ENCODE peak calls at places on chromosomes 6 and 20, in seven cellular contexts. P is neural progenitor cell, E is GM23248, R is GM23338, T is SK-N-SH, O is HCT116, S is MM.1S. Z is an unnamed sample.

GRCh38 chr20:53943522-53944291 is 126.7 kb downstream of the BCAS1 start:
- DNase-seq in P (no peak), E (peak), R (peak), T (peak), O (no peak), S (no peak), Z (no peak)

GRCh38 chr6:158769696-158770446 is 49.3 kb downstream of the EZR start:
- DNase-seq in P (no peak), E (no peak), R (no peak), T (no peak), O (no peak), S (no peak), Z (no peak)

GRCh38 chr20:62178316-62179161 is 4.3 kb upstream of the MTG2 start:
- DNase-seq in P (no peak), E (no peak), R (no peak), T (no peak), O (no peak), S (no peak), Z (no peak)

GRCh38 chr6:25061289-25061945 is 125.7 kb upstream of the RIPOR2 start:
- DNase-seq in P (peak), E (peak), R (peak), T (no peak), O (no peak), S (no peak), Z (no peak)

GRCh38 chr6:14874975-14875677 is 370.7 kb upstream of the JARID2 start:
- DNase-seq in P (no peak), E (no peak), R (no peak), T (no peak), O (no peak), S (no peak), Z (no peak)

GRCh38 chr6:156185113-156185512 is 592.1 kb upstream of the ARID1B start:
- DNase-seq in P (no peak), E (no peak), R (no peak), T (no peak), O (no peak), S (no peak), Z (no peak)

GRCh38 chr6:6751615-6752014 is 163.1 kb downstream of the LY86 start:
- DNase-seq in P (no peak), E (peak), R (no peak), T (no peak), O (peak), S (no peak), Z (peak)

GRCh38 chr20:14055127-14055742 is 59.9 kb downstream of the MACROD2 start:
- DNase-seq in P (peak), E (peak), R (peak), T (peak), O (peak), S (peak), Z (peak)

GRCh38 chr6:149031545-149032317 is 284.9 kb downstream of the UST start:
- DNase-seq in P (no peak), E (peak), R (no peak), T (peak), O (peak), S (no peak), Z (no peak)

GRCh38 chr20:3887870-3888614 is 1.1 kb upstream of the PANK2 start:
- DNase-seq in P (peak), E (peak), R (peak), T (no peak), O (peak), S (no peak), Z (no peak)

GRCh38 chr20:23037017-23037481 is 1.9 kb downstream of the SSTR4 start:
- DNase-seq in P (no peak), E (no peak), R (no peak), T (no peak), O (no peak), S (no peak), Z (no peak)

GRCh38 chr6:162014069-162014811 is 713.3 kb downstream of the PRKN start:
- DNase-seq in P (no peak), E (no peak), R (no peak), T (peak), O (no peak), S (no peak), Z (no peak)

GRCh38 chr6:3119040-3119723 is 671 bp downstream of the BPHL start:
- DNase-seq in P (no peak), E (peak), R (no peak), T (no peak), O (no peak), S (peak), Z (peak)

GRCh38 chr20:19909696-19910095 is 107.5 kb upstream of the NAA20 start:
- DNase-seq in P (no peak), E (peak), R (no peak), T (no peak), O (no peak), S (no peak), Z (no peak)

GRCh38 chr20:7275628-7276237 is 508.2 kb downstream of the BMP2 start:
- DNase-seq in P (no peak), E (no peak), R (no peak), T (no peak), O (no peak), S (no peak), Z (no peak)

GRCh38 chr20:38134427-38135281 is 30.4 kb downstream of the TGM2 start:
- DNase-seq in P (no peak), E (peak), R (peak), T (peak), O (no peak), S (no peak), Z (no peak)

GRCh38 chr6:166360243-166361079 is 18.1 kb upstream of the SFT2D1 start:
- DNase-seq in P (no peak), E (peak), R (no peak), T (no peak), O (no peak), S (no peak), Z (no peak)

GRCh38 chr6:102115911-102116310 is 722.4 kb downstream of the GRIK2 start:
- DNase-seq in P (no peak), E (no peak), R (no peak), T (no peak), O (no peak), S (no peak), Z (no peak)

GRCh38 chr6:5151955-5152401 is 66.8 kb downstream of the PPP1R3G start:
- DNase-seq in P (no peak), E (peak), R (no peak), T (no peak), O (no peak), S (no peak), Z (no peak)

GRCh38 chr6:35038076-35038475 is 103.1 kb downstream of the TCP11 start:
- DNase-seq in P (no peak), E (peak), R (peak), T (no peak), O (no peak), S (no peak), Z (no peak)

GRCh38 chr6:109336221-109336955 is 45.9 kb downstream of the CD164 start:
- DNase-seq in P (no peak), E (peak), R (no peak), T (no peak), O (peak), S (no peak), Z (no peak)

GRCh38 chr6:34792605-34793500 is 970 bp downstream of the BLTP3A start:
- DNase-seq in P (peak), E (peak), R (peak), T (peak), O (no peak), S (peak), Z (peak)

GRCh38 chr6:7479801-7480266 is 61.6 kb upstream of the DSP start:
- DNase-seq in P (no peak), E (peak), R (no peak), T (no peak), O (peak), S (no peak), Z (peak)

GRCh38 chr6:111764238-111765182 is 108.7 kb downstream of the FYN start:
- DNase-seq in P (peak), E (no peak), R (peak), T (no peak), O (no peak), S (no peak), Z (no peak)

GRCh38 chr6:109788687-109789086 is 97.6 kb downstream of the FIG4 start:
- DNase-seq in P (no peak), E (peak), R (no peak), T (no peak), O (no peak), S (no peak), Z (no peak)

GRCh38 chr20:63343460-63344150 is 17.5 kb downstream of the CHRNA4 start:
- DNase-seq in P (no peak), E (no peak), R (no peak), T (no peak), O (no peak), S (no peak), Z (no peak)

GRCh38 chr6:169406034-169406433 is 152.4 kb upstream of the THBS2 start:
- DNase-seq in P (no peak), E (no peak), R (no peak), T (no peak), O (no peak), S (no peak), Z (no peak)

GRCh38 chr20:40933758-40934157 is 94.9 kb upstream of the TOP1 start:
- DNase-seq in P (no peak), E (no peak), R (no peak), T (no peak), O (no peak), S (no peak), Z (no peak)

GRCh38 chr6:148780918-148781436 is 34.1 kb downstream of the UST start:
- DNase-seq in P (no peak), E (no peak), R (no peak), T (no peak), O (no peak), S (no peak), Z (no peak)

GRCh38 chr6:167098825-167099225 is 24.1 kb upstream of the CCR6 start:
- DNase-seq in P (no peak), E (no peak), R (no peak), T (no peak), O (no peak), S (no peak), Z (no peak)

GRCh38 chr6:135299256-135299655 is 118.1 kb downstream of the MYB start:
- DNase-seq in P (no peak), E (peak), R (no peak), T (no peak), O (no peak), S (no peak), Z (no peak)

GRCh38 chr20:15992564-15992963 is 580.7 kb downstream of the KIF16B start:
- DNase-seq in P (no peak), E (no peak), R (no peak), T (no peak), O (no peak), S (no peak), Z (no peak)

GRCh38 chr6:152452639-152453038 is 184.5 kb downstream of the SYNE1 start:
- DNase-seq in P (no peak), E (no peak), R (no peak), T (no peak), O (no peak), S (no peak), Z (no peak)

GRCh38 chr6:37699138-37699766 is 1.6 kb upstream of the MDGA1 start:
- DNase-seq in P (no peak), E (no peak), R (no peak), T (no peak), O (peak), S (peak), Z (no peak)

GRCh38 chr20:60780388-60781025 is 471.6 kb upstream of the CDH4 start:
- DNase-seq in P (no peak), E (no peak), R (no peak), T (no peak), O (no peak), S (no peak), Z (no peak)

GRCh38 chr20:45631184-45631583 is at the start of gene WFDC9:
- DNase-seq in P (no peak), E (no peak), R (no peak), T (no peak), O (no peak), S (no peak), Z (no peak)
- TF ChIP-seq EZH2phosphoT487 in P (no peak), E (no peak), R (no peak), T (no peak), O (no peak), S (no peak), Z (no peak)

GRCh38 chr20:32456869-32457421 is 98.8 kb downstream of the ASXL1 start:
- DNase-seq in P (peak), E (peak), R (peak), T (peak), O (no peak), S (peak), Z (peak)

GRCh38 chr20:32458061-32458836 is 100.1 kb downstream of the ASXL1 start:
- DNase-seq in P (no peak), E (no peak), R (peak), T (peak), O (no peak), S (no peak), Z (no peak)

GRCh38 chr20:32455901-32456701 is 98.0 kb downstream of the ASXL1 start:
- DNase-seq in P (no peak), E (no peak), R (no peak), T (no peak), O (no peak), S (no peak), Z (no peak)

GRCh38 chr20:32458837-32459220 is 100.7 kb downstream of the ASXL1 start:
- DNase-seq in P (no peak), E (no peak), R (no peak), T (no peak), O (no peak), S (no peak), Z (no peak)

GRCh38 chr20:32457476-32457986 is 99.4 kb downstream of the ASXL1 start:
- DNase-seq in P (peak), E (peak), R (peak), T (peak), O (no peak), S (peak), Z (peak)
- TF ChIP-seq EZH2phosphoT487 in P (no peak), E (no peak), R (no peak), T (no peak), O (no peak), S (no peak), Z (no peak)

DNA sequence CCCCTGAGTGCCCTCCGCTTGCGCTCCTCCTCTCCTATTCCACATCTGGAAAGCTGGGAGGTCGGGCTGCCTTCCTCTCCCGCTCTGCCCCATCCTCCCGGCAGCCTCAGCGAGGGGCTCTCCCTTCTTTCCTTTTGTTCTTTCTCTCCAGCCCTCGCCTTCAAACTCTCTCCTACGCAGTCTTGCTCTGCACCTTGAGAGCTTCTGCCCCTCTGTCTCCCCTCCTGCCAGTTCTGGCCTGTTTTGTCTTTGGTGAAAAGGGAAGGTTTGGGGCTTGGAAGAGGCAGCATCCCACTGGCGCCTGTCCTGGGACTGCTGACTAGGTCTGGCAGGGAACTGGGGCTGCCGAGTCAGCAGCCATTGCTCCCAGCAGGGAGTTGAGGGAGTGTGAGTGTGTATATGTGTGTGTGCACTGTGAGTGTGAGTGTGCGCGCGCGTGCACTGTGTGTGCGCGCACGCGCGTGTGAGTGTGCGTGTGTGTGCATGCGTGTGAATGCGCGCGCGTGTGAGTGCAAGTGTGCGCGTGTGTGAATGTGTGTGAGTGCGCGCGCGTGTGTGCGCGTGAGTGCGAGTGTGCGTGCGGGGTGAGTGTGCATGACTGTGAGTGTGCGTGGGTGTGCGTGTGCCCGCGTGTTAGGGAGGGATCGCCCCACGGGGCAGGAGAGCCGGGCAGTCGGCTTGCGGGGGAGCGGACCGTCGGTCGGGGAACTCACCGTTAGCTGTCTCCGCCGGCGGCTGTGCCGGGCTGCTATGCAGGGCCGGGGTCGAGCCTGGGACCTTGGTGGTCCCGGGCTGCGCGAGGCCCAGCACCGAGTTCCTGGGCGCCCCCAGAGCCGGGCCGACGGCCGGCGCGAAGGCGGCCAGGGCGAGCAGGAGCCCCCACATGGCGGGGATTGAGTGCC is 488 bp downstream of the CPXM1 start:
- DNase-seq in P (peak), E (peak), R (peak), T (peak), O (no peak), S (no peak), Z (peak)
- TF ChIP-seq EZH2phosphoT487 in P (no peak), E (no peak), R (no peak), T (no peak), O (no peak), S (no peak), Z (no peak)

GRCh38 chr6:71460933-71461332 is 172.3 kb downstream of the OGFRL1 start:
- DNase-seq in P (no peak), E (peak), R (no peak), T (no peak), O (no peak), S (peak), Z (no peak)
- TF ChIP-seq EZH2phosphoT487 in P (no peak), E (no peak), R (no peak), T (no peak), O (no peak), S (no peak), Z (no peak)

GRCh38 chr20:43029161-43029560 is 160.5 kb downstream of the PTPRT start:
- DNase-seq in P (no peak), E (no peak), R (no peak), T (no peak), O (no peak), S (no peak), Z (no peak)
- TF ChIP-seq EZH2phosphoT487 in P (no peak), E (no peak), R (no peak), T (no peak), O (no peak), S (no peak), Z (no peak)

GRCh38 chr20:57379263-57379647 is 11.9 kb upstream of the RBM38 start:
- DNase-seq in P (no peak), E (no peak), R (no peak), T (no peak), O (no peak), S (no peak), Z (no peak)

GRCh38 chr20:57383447-57384347 is 7.5 kb upstream of the RBM38 start:
- DNase-seq in P (peak), E (no peak), R (peak), T (no peak), O (no peak), S (peak), Z (peak)

GRCh38 chr20:57380081-57380750 is 11.0 kb upstream of the RBM38 start:
- DNase-seq in P (no peak), E (no peak), R (no peak), T (no peak), O (no peak), S (no peak), Z (no peak)

GRCh38 chr20:57382516-57382915 is 8.7 kb upstream of the RBM38 start:
- DNase-seq in P (no peak), E (no peak), R (no peak), T (no peak), O (no peak), S (no peak), Z (no peak)

DNA sequence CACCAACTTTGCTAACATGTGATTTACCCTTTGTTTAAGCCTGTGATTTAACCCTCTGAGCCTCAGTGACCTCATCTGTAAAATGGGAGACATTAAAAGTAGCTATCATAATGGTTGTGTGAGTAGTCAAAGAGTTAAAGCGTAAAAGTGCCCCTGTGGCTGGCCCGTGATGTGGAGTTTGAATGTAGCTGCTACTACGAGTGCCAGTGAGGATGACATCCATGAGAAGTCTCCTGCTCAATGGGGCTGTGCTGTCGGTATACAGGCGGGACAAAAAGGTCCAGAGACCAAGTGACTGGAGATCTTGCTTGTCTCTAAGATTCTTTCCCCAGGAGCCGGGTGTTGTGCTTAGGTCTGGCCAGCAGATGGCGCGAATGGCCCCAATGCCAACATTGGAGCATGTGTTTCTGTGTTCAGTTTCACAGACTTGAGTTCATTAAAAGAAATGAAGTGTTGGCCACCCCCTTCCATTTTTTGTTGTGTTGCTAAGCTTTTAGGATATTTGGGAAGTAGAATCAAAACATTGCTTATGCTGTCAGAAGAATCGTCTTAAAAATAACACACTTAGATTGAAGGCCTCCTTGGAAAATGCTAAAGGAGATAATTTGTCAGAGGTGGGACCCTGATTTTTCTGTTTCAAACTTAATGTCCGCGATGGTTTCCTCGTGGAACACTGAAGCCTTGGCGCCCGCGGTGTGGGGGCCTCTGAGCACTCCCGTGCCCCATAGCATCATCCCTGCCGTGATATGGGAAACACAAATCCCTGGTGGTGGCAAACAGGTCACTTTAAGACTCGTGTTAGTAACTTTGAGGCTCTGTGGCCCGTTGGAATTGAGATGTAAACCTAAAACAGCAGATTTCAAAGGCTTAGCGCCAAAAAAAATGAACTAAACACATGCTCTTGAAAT is 9.3 kb upstream of the RBM38 start:
- DNase-seq in P (peak), E (peak), R (peak), T (peak), O (peak), S (peak), Z (peak)
- TF ChIP-seq EZH2phosphoT487 in P (no peak), E (no peak), R (no peak), T (no peak), O (no peak), S (no peak), Z (no peak)

GRCh38 chr6:80547827-80548226 is 441.4 kb downstream of the BCKDHB start:
- DNase-seq in P (no peak), E (peak), R (no peak), T (no peak), O (no peak), S (no peak), Z (no peak)
- TF ChIP-seq EZH2phosphoT487 in P (no peak), E (no peak), R (no peak), T (no peak), O (no peak), S (no peak), Z (no peak)

Z was measured in hepatocyte.